ENCODE peak calls at places on chromosome 15, in seven cellular contexts. O is stomach, F is transverse colon, Q is A549, X is SK-N-SH, Y is upper lobe of left lung, B is ovary. U is an unnamed sample.

GRCh38 chr15:80747317-80748053 is 31.7 kb upstream of the CEMIP start:
- DNase-seq in O (no peak), Q (no peak), F (no peak), Y (no peak), B (no peak), X (no peak), U (no peak)

GRCh38 chr15:65245096-65245849 is 34.0 kb upstream of the CILP start:
- DNase-seq in B (peak; percentile 47), F (peak; percentile 34), X (no peak), Y (peak; percentile 22), Q (no peak), O (no peak), U (no peak)

GRCh38 chr15:56918907-56919707 is 663 bp downstream of the TCF12 start:
- DNase-seq in B (peak; percentile 70), O (peak; percentile 53), F (peak; percentile 61), X (peak; percentile 75), Y (peak; percentile 47), Q (peak; percentile 75), U (no peak)

GRCh38 chr15:101613130-101614000 is 38.8 kb downstream of the TM2D3 start:
- DNase-seq in F (peak; percentile 80), O (peak; percentile 81), X (peak; percentile 80), Y (peak; percentile 41), Q (no peak), B (peak; percentile 54), U (peak; percentile 27)

GRCh38 chr15:45146405-45146804 is 16.6 kb downstream of the DUOX1 start:
- DNase-seq in Y (peak; percentile 68), O (no peak), X (no peak), Q (no peak), F (no peak), B (no peak), U (no peak)

GRCh38 chr15:89814112-89814742 is 425 bp downstream of the ANPEP start:
- DNase-seq in F (no peak), Q (no peak), O (peak; percentile 31), B (no peak), Y (peak; percentile 48), X (peak; percentile 57), U (no peak)

GRCh38 chr15:45664451-45664850 is 29.6 kb downstream of the SQOR start:
- DNase-seq in B (no peak), X (no peak), O (no peak), Q (no peak), Y (no peak), F (no peak), U (no peak)

GRCh38 chr15:55884223-55884622 is 109.2 kb downstream of the NEDD4 start:
- DNase-seq in B (no peak), Q (no peak), O (no peak), X (no peak), Y (no peak), F (no peak), U (no peak)

GRCh38 chr15:96887730-96888129 is 557.2 kb downstream of the NR2F2 start:
- DNase-seq in X (no peak), Q (no peak), O (no peak), Y (no peak), F (no peak), B (no peak), U (no peak)

GRCh38 chr15:78909791-78910228 is 35.0 kb downstream of the CTSH start:
- DNase-seq in Q (peak; percentile 63), B (no peak), Y (no peak), X (peak; percentile 72), F (no peak), O (no peak), U (no peak)

DNA sequence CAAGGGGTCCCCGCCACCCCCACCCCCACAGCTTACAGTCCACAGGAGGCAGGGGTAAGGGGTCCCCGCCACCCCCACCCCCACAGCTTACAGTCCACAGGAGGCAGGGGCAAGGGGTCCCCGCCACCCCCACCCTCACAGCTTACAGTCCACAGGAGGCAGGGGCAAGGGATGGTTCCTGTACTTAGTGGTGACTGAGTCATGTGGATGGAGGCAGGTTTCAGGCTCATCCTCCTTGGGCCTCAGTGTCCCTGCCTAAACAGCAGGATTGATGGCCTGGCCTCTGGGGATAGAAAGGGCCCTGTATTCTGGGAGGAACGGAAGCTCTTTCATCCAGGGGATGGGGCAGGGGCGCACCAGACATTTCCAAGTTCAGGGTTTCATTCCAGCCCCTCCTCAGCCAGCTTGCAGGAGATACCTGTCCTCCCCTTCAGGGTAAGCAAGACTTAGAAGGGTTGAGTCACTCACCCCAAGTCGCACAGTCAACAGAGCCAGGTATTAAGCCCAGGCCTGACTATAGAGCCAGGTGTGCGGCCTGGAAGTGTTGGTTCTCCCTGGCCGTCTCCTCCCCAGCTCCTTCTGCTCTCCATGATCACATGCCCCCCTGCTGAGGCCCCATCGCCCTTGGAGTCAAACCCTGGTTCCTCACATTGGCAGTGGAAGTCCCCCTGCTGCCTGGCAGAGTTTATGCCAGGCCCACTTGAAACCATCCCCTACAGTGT is 12.5 kb downstream of the CSK start:
- DNase-seq in Q (no peak), B (no peak), Y (no peak), F (no peak), X (no peak), O (no peak), U (no peak)
- TF ChIP-seq CTCF in Q (no peak), B (no peak), Y (no peak), F (no peak), X (no peak), O (no peak), U (no peak)

DNA sequence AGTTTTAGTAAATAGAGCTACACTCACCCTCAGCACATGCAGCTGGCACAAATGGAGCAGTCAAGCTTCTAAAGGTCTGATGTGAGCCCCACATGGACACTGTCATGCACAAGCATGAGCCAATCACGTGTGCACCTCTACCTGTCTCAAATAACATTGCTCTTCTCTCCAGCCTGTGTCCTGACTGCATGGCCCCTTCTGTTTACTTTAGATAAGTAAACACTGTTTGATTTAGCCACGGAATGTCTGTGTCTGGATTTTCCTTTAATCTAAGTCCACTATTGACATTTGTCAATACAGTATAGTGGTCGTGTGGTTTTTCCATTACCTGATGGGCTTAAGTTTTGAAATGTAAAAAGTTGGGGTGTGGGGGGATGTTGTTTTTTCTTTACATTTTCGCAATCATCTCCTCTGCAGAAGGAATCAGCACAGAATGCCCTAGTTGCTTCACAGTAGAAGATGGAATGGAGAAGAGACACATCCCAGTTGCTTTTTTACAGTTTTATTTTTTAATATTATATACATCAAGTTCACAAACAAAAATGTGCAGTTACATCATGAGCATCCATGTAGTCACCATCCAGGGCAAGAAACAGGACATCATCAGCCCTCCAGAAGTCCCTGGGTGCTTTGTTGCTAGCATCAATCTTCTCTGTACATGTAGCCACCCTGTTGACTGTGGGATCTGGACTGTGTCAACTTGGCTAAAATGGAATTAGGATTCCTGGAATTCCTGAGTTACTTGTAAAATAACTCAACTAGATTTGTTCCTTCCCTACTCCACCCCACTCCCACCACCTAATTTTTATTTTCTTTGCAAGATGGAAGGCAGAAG is 146.1 kb downstream of the UACA start:
- DNase-seq in O (no peak), X (no peak), B (no peak), Q (peak; percentile 29), Y (no peak), F (no peak), U (no peak)
- TF ChIP-seq EP300 in O (no peak), X (no peak), B (no peak), Q (no peak), Y (no peak), F (no peak), U (no peak)

GRCh38 chr15:67570875-67571642 is 28.6 kb downstream of the MAP2K5 start:
- DNase-seq in O (no peak), Y (no peak), B (no peak), X (no peak), Q (no peak), F (no peak), U (no peak)

GRCh38 chr15:67574981-67575632 is 32.6 kb downstream of the MAP2K5 start:
- DNase-seq in X (no peak), B (no peak), F (no peak), Q (no peak), Y (peak; percentile 39), O (no peak), U (no peak)

GRCh38 chr15:67573194-67573593 is 30.7 kb downstream of the MAP2K5 start:
- DNase-seq in B (no peak), O (no peak), F (no peak), Y (no peak), X (no peak), Q (no peak), U (no peak)

GRCh38 chr15:67569668-67570067 is 27.2 kb downstream of the MAP2K5 start:
- DNase-seq in B (no peak), X (no peak), O (no peak), Y (no peak), F (no peak), Q (no peak), U (no peak)

DNA sequence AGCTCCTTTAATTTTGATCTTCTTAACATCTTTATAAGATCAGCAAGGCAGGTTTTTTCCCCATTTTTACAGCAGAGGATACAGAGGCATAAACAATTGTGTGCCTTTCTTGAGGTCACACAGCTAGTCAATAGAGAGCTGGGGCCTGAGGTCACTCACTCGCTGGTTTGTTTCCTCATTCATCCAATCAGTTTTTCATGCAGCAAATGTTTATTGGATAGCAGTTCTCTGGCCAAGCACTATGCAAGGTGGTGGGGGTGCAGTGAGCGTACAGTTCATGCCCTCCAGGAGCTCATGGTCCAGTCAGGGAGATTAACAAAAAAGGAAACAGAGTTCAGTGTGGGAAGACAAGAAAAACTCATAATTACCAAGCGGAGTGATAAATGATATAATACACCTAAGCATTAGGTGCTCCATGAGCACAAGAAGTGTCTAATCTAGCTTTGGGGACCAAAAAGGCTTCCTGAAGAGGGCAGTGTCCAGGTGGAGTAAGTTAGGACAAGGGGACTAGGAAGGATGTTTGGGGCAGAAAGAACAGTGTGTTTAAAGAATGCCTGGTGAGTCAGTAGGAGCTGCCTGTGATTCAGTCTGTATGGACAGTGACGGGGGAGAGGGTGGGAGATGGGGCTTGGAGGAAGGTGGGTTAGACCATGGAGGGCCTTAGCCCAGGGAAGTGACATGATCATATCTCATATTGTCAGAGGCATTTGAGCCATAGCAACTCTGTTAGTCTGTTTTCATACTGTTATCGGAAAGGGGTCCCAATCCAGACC is 29.3 kb downstream of the MAP2K5 start:
- DNase-seq in O (no peak), Y (no peak), X (no peak), Q (no peak), B (no peak), F (peak; percentile 55), U (no peak)
- TF ChIP-seq CTCF in O (no peak), Y (no peak), X (no peak), Q (no peak), B (no peak), F (no peak), U (no peak)

GRCh38 chr15:37100109-37100873 is at the start of gene MEIS2:
- DNase-seq in F (peak; percentile 81), Q (peak; percentile 93), B (peak; percentile 94), Y (peak; percentile 85), O (peak; percentile 87), X (peak; percentile 97), U (peak; percentile 91)
- TF ChIP-seq EP300 in F (no peak), Q (no peak), B (no peak), Y (no peak), O (no peak), X (no peak), U (peak; percentile 80)